ENCODE peak calls at places on chromosomes 16 and 17, in eight cellular contexts. One of them, this sample, is unnamed.

GRCh38 chr16:55323637-55324490 is at the start of gene IRX6:
- DNase-seq in left ventricle myocardium inferior: peak; percentile 51
- DNase-seq in neural crest cell: peak; percentile 59
- DNase-seq in AG09319: no peak
- DNase-seq in A549: peak; percentile 41
- DNase-seq in glutamatergic neuron: peak; percentile 81
- DNase-seq in heart right ventricle: peak; percentile 71
- DNase-seq in H9: peak; percentile 92
- DNase-seq in this sample: peak; percentile 76

GRCh38 chr17:41538565-41538991 is 10.5 kb upstream of the KRT19 start:
- DNase-seq in left ventricle myocardium inferior: no peak
- DNase-seq in neural crest cell: no peak
- DNase-seq in AG09319: no peak
- DNase-seq in A549: no peak
- DNase-seq in glutamatergic neuron: no peak
- DNase-seq in heart right ventricle: no peak
- DNase-seq in H9: no peak
- DNase-seq in this sample: no peak

GRCh38 chr16:65071371-65072311 is 50.2 kb downstream of the CDH11 start:
- DNase-seq in left ventricle myocardium inferior: peak; percentile 41
- DNase-seq in neural crest cell: no peak
- DNase-seq in AG09319: no peak
- DNase-seq in A549: no peak
- DNase-seq in glutamatergic neuron: no peak
- DNase-seq in heart right ventricle: peak; percentile 21
- DNase-seq in H9: no peak
- DNase-seq in this sample: no peak

GRCh38 chr17:5370411-5370810 is 49.1 kb downstream of the NUP88 start:
- DNase-seq in left ventricle myocardium inferior: no peak
- DNase-seq in neural crest cell: no peak
- DNase-seq in AG09319: no peak
- DNase-seq in A549: no peak
- DNase-seq in glutamatergic neuron: no peak
- DNase-seq in heart right ventricle: no peak
- DNase-seq in H9: no peak
- DNase-seq in this sample: no peak

GRCh38 chr17:50638851-50639767 is 4.4 kb downstream of the ABCC3 start:
- DNase-seq in left ventricle myocardium inferior: peak; percentile 84
- DNase-seq in neural crest cell: no peak
- DNase-seq in AG09319: peak; percentile 91
- DNase-seq in A549: peak; percentile 100
- DNase-seq in glutamatergic neuron: no peak
- DNase-seq in heart right ventricle: peak; percentile 90
- DNase-seq in H9: peak; percentile 67
- DNase-seq in this sample: no peak

GRCh38 chr16:5046914-5047313 is 13.2 kb upstream of the NAGPA start:
- DNase-seq in left ventricle myocardium inferior: no peak
- DNase-seq in neural crest cell: no peak
- DNase-seq in AG09319: no peak
- DNase-seq in A549: no peak
- DNase-seq in glutamatergic neuron: no peak
- DNase-seq in heart right ventricle: no peak
- DNase-seq in H9: no peak
- DNase-seq in this sample: no peak

GRCh38 chr17:77404812-77405581 is 264.2 kb downstream of the SEC14L1 start:
- DNase-seq in left ventricle myocardium inferior: peak; percentile 57
- DNase-seq in neural crest cell: no peak
- DNase-seq in AG09319: no peak
- DNase-seq in A549: no peak
- DNase-seq in glutamatergic neuron: no peak
- DNase-seq in heart right ventricle: peak; percentile 78
- DNase-seq in H9: no peak
- DNase-seq in this sample: no peak

GRCh38 chr17:82215972-82216300 is 3.3 kb upstream of the CCDC57 start:
- DNase-seq in left ventricle myocardium inferior: no peak
- DNase-seq in neural crest cell: no peak
- DNase-seq in AG09319: no peak
- DNase-seq in A549: no peak
- DNase-seq in glutamatergic neuron: no peak
- DNase-seq in heart right ventricle: no peak
- DNase-seq in H9: no peak
- DNase-seq in this sample: no peak

GRCh38 chr17:75731716-75732498 is 10.6 kb downstream of the ITGB4 start:
- DNase-seq in left ventricle myocardium inferior: no peak
- DNase-seq in neural crest cell: no peak
- DNase-seq in AG09319: no peak
- DNase-seq in A549: no peak
- DNase-seq in glutamatergic neuron: no peak
- DNase-seq in heart right ventricle: no peak
- DNase-seq in H9: peak; percentile 24
- DNase-seq in this sample: no peak

GRCh38 chr17:29124135-29124930 is 55.9 kb downstream of the MYO18A start:
- DNase-seq in left ventricle myocardium inferior: no peak
- DNase-seq in neural crest cell: peak; percentile 39
- DNase-seq in AG09319: no peak
- DNase-seq in A549: peak; percentile 82
- DNase-seq in glutamatergic neuron: peak; percentile 31
- DNase-seq in heart right ventricle: peak; percentile 71
- DNase-seq in H9: peak; percentile 75
- DNase-seq in this sample: no peak

GRCh38 chr16:49698416-49698815 is 157.5 kb downstream of the ZNF423 start:
- DNase-seq in left ventricle myocardium inferior: peak; percentile 46
- DNase-seq in neural crest cell: no peak
- DNase-seq in AG09319: no peak
- DNase-seq in A549: no peak
- DNase-seq in glutamatergic neuron: peak; percentile 73
- DNase-seq in heart right ventricle: peak; percentile 21
- DNase-seq in H9: peak; percentile 52
- DNase-seq in this sample: peak; percentile 38

GRCh38 chr17:58693208-58693607 is 806 bp downstream of the RAD51C start:
- DNase-seq in left ventricle myocardium inferior: no peak
- DNase-seq in neural crest cell: no peak
- DNase-seq in AG09319: no peak
- DNase-seq in A549: no peak
- DNase-seq in glutamatergic neuron: no peak
- DNase-seq in heart right ventricle: no peak
- DNase-seq in H9: no peak
- DNase-seq in this sample: no peak

GRCh38 chr16:3017806-3018506 is at the start of gene CLDN6:
- DNase-seq in left ventricle myocardium inferior: no peak
- DNase-seq in neural crest cell: peak; percentile 66
- DNase-seq in AG09319: no peak
- DNase-seq in A549: no peak
- DNase-seq in glutamatergic neuron: peak; percentile 90
- DNase-seq in heart right ventricle: no peak
- DNase-seq in H9: peak; percentile 97
- DNase-seq in this sample: peak; percentile 85

GRCh38 chr16:2856061-2856670 is 1.8 kb downstream of the PRSS22 start:
- DNase-seq in left ventricle myocardium inferior: no peak
- DNase-seq in neural crest cell: no peak
- DNase-seq in AG09319: no peak
- DNase-seq in A549: peak; percentile 49
- DNase-seq in glutamatergic neuron: no peak
- DNase-seq in heart right ventricle: no peak
- DNase-seq in H9: peak; percentile 80
- DNase-seq in this sample: peak; percentile 44

GRCh38 chr17:80879723-80880649 is 111.7 kb upstream of the CHMP6 start:
- DNase-seq in left ventricle myocardium inferior: peak; percentile 7
- DNase-seq in neural crest cell: peak; percentile 20
- DNase-seq in AG09319: no peak
- DNase-seq in A549: no peak
- DNase-seq in glutamatergic neuron: no peak
- DNase-seq in heart right ventricle: no peak
- DNase-seq in H9: no peak
- DNase-seq in this sample: peak; percentile 49

GRCh38 chr17:66165537-66166123 is 26.3 kb downstream of the CEP112 start:
- DNase-seq in left ventricle myocardium inferior: no peak
- DNase-seq in neural crest cell: peak; percentile 16
- DNase-seq in AG09319: peak; percentile 31
- DNase-seq in A549: peak; percentile 72
- DNase-seq in glutamatergic neuron: no peak
- DNase-seq in heart right ventricle: no peak
- DNase-seq in H9: no peak
- DNase-seq in this sample: peak; percentile 13

GRCh38 chr17:3667366-3668278 is 756 bp downstream of the TAX1BP3 start:
- DNase-seq in left ventricle myocardium inferior: peak; percentile 91
- DNase-seq in neural crest cell: peak; percentile 62
- DNase-seq in AG09319: peak; percentile 79
- DNase-seq in A549: peak; percentile 90
- DNase-seq in glutamatergic neuron: peak; percentile 79
- DNase-seq in heart right ventricle: peak; percentile 91
- DNase-seq in H9: peak; percentile 80
- DNase-seq in this sample: peak; percentile 84

GRCh38 chr17:40355804-40356758 is 8.5 kb downstream of the GJD3 start:
- DNase-seq in left ventricle myocardium inferior: peak; percentile 68
- DNase-seq in neural crest cell: no peak
- DNase-seq in AG09319: no peak
- DNase-seq in A549: no peak
- DNase-seq in glutamatergic neuron: peak; percentile 68
- DNase-seq in heart right ventricle: no peak
- DNase-seq in H9: no peak
- DNase-seq in this sample: peak; percentile 45

GRCh38 chr17:40356906-40357861 is 7.4 kb downstream of the GJD3 start:
- DNase-seq in left ventricle myocardium inferior: no peak
- DNase-seq in neural crest cell: no peak
- DNase-seq in AG09319: no peak
- DNase-seq in A549: no peak
- DNase-seq in glutamatergic neuron: no peak
- DNase-seq in heart right ventricle: no peak
- DNase-seq in H9: no peak
- DNase-seq in this sample: no peak

GRCh38 chr17:40352779-40353394 is 11.7 kb downstream of the GJD3 start:
- DNase-seq in left ventricle myocardium inferior: no peak
- DNase-seq in neural crest cell: no peak
- DNase-seq in AG09319: no peak
- DNase-seq in A549: peak; percentile 48
- DNase-seq in glutamatergic neuron: no peak
- DNase-seq in heart right ventricle: no peak
- DNase-seq in H9: no peak
- DNase-seq in this sample: no peak

GRCh38 chr17:40354191-40355122 is 10.1 kb downstream of the GJD3 start:
- DNase-seq in left ventricle myocardium inferior: no peak
- DNase-seq in neural crest cell: no peak
- DNase-seq in AG09319: no peak
- DNase-seq in A549: no peak
- DNase-seq in glutamatergic neuron: no peak
- DNase-seq in heart right ventricle: no peak
- DNase-seq in H9: no peak
- DNase-seq in this sample: no peak

GRCh38 chr17:40355123-40355803 is 9.3 kb downstream of the GJD3 start:
- DNase-seq in left ventricle myocardium inferior: peak; percentile 79
- DNase-seq in neural crest cell: peak; percentile 91
- DNase-seq in AG09319: no peak
- DNase-seq in A549: peak; percentile 77
- DNase-seq in glutamatergic neuron: peak; percentile 94
- DNase-seq in heart right ventricle: peak; percentile 75
- DNase-seq in H9: peak; percentile 95
- DNase-seq in this sample: peak; percentile 90
- TF ChIP-seq CTCF in left ventricle myocardium inferior: peak; percentile 98
- TF ChIP-seq CTCF in neural crest cell: peak; percentile 97
- TF ChIP-seq CTCF in AG09319: peak; percentile 93
- TF ChIP-seq CTCF in A549: peak; percentile 98
- TF ChIP-seq CTCF in glutamatergic neuron: peak; percentile 97
- TF ChIP-seq CTCF in heart right ventricle: peak; percentile 98
- TF ChIP-seq CTCF in H9: peak; percentile 99
- TF ChIP-seq CTCF in this sample: peak; percentile 90

GRCh38 chr17:17780941-17781590 is 55.7 kb downstream of the SREBF1 start:
- DNase-seq in left ventricle myocardium inferior: no peak
- DNase-seq in neural crest cell: peak; percentile 22
- DNase-seq in AG09319: no peak
- DNase-seq in A549: peak; percentile 55
- DNase-seq in glutamatergic neuron: no peak
- DNase-seq in heart right ventricle: peak; percentile 35
- DNase-seq in H9: peak; percentile 95
- DNase-seq in this sample: peak; percentile 68
- TF ChIP-seq CTCF in left ventricle myocardium inferior: no peak
- TF ChIP-seq CTCF in neural crest cell: peak; percentile 50
- TF ChIP-seq CTCF in AG09319: no peak
- TF ChIP-seq CTCF in A549: no peak
- TF ChIP-seq CTCF in glutamatergic neuron: no peak
- TF ChIP-seq CTCF in heart right ventricle: no peak
- TF ChIP-seq CTCF in H9: peak; percentile 66
- TF ChIP-seq CTCF in this sample: no peak

DNA sequence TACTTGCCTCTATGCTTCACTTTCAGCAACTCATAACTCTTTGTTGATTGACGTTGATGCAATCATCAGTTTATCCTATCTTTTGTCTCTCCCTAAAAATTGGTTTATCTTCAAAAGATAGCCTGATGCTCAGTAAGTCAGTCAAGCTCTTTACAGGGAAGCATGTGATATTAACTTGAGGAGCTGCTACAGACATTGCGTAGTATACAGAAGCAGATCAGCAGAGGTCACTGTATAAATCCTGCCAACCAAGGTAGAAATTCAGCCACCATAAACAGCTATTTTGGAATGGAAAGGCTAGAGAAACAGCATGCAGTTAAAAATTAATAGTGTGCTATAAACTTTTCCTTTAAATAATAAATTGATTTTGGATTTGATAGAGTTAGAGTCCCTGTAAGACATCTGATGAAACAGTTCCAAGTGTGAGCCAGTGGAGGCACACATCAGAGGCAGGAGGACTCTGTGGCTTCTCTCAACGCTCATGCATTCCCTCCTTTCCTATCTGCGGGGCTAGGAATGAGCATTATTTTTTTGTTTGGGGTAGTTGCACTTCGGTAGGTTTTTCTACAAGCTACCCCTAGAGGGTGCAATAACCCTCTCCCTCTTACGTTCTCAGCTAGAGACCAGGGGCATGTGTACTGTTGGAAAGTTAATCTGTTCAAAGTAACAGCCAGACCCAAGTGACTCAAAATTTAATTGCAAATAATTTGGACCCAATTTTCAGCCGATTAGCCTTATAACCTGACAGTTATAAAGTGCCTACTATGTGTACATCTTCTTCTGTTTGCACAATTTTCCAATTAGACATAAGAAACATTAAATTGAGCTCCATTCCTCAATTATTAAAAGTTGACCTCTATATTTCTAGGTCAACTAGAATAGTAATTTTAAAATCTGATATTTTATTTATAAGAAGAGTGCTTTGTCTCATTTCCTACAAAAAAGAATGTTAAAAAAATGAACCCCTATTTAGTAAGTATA is 647.7 kb upstream of the SOX9 start:
- DNase-seq in left ventricle myocardium inferior: no peak
- DNase-seq in neural crest cell: peak; percentile 12
- DNase-seq in AG09319: peak; percentile 37
- DNase-seq in A549: peak; percentile 68
- DNase-seq in glutamatergic neuron: no peak
- DNase-seq in heart right ventricle: peak; percentile 6
- DNase-seq in H9: peak; percentile 56
- DNase-seq in this sample: peak; percentile 11
- TF ChIP-seq CTCF in left ventricle myocardium inferior: peak; percentile 69
- TF ChIP-seq CTCF in neural crest cell: peak; percentile 83
- TF ChIP-seq CTCF in AG09319: peak; percentile 75
- TF ChIP-seq CTCF in A549: peak; percentile 87
- TF ChIP-seq CTCF in glutamatergic neuron: peak; percentile 86
- TF ChIP-seq CTCF in heart right ventricle: peak; percentile 61
- TF ChIP-seq CTCF in H9: peak; percentile 82
- TF ChIP-seq CTCF in this sample: peak; percentile 71

DNA sequence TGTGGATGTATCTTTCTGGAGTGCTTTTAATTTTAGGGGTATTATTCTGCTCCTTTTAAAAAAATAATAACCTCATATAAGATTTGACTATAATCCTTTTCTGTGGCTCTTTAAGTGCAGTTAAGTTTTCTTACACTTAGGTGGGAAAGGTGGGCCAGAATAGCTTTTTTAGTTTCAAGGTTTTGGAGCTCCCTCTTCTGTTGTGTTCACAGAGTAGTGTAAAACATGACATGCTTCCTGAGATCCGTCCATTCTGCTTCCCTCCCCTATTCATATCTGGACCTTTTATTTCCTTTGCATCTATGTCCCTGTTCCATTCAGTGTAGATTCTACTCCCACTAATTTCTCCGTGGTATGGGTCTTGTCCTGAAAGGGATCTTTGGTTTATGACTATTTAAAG is 12.8 kb downstream of the LRRC36 start:
- DNase-seq in left ventricle myocardium inferior: no peak
- DNase-seq in neural crest cell: no peak
- DNase-seq in AG09319: peak; percentile 8
- DNase-seq in A549: peak; percentile 45
- DNase-seq in glutamatergic neuron: no peak
- DNase-seq in heart right ventricle: no peak
- DNase-seq in H9: no peak
- DNase-seq in this sample: no peak
- TF ChIP-seq CTCF in left ventricle myocardium inferior: peak; percentile 14
- TF ChIP-seq CTCF in neural crest cell: no peak
- TF ChIP-seq CTCF in AG09319: peak; percentile 39
- TF ChIP-seq CTCF in A549: peak; percentile 37
- TF ChIP-seq CTCF in glutamatergic neuron: no peak
- TF ChIP-seq CTCF in heart right ventricle: no peak
- TF ChIP-seq CTCF in H9: peak; percentile 27
- TF ChIP-seq CTCF in this sample: no peak